ENCODE peak calls at places on chromosomes 7 and 10, in five cellular contexts. E, M, X, O and F are unnamed samples.

GRCh38 chr7:45643630-45644029 is 69.5 kb downstream of the ADCY1 start:
- DNase-seq in E (no peak), M (no peak), X (no peak), O (peak), F (no peak)

GRCh38 chr10:86535057-86535882 is 13.7 kb upstream of the WAPL start:
- DNase-seq in E (no peak), M (peak), X (peak), O (no peak), F (peak)

GRCh38 chr10:46550795-46551700 is 5.4 kb downstream of the GPRIN2 start:
- DNase-seq in E (no peak), M (peak), X (peak), O (no peak), F (no peak)

GRCh38 chr10:49163741-49164140 is 24.4 kb downstream of the TMEM273 start:
- DNase-seq in E (no peak), M (no peak), X (no peak), O (no peak), F (no peak)

GRCh38 chr7:100632951-100633717 is 8.2 kb downstream of the TFR2 start:
- DNase-seq in E (no peak), M (peak), X (no peak), O (no peak), F (no peak)

GRCh38 chr10:89062861-89063260 is 72.3 kb downstream of the FAS start:
- DNase-seq in E (no peak), M (no peak), X (no peak), O (no peak), F (no peak)

GRCh38 chr7:71871446-71871845 is 540.7 kb downstream of the CALN1 start:
- DNase-seq in E (no peak), M (no peak), X (no peak), O (no peak), F (no peak)

GRCh38 chr7:106657085-106657991 is 3.6 kb downstream of the CCDC71L start:
- DNase-seq in E (no peak), M (no peak), X (no peak), O (no peak), F (no peak)

GRCh38 chr10:89086801-89087513 is 96.4 kb downstream of the FAS start:
- DNase-seq in E (no peak), M (peak), X (peak), O (no peak), F (no peak)

GRCh38 chr10:52573347-52573746 is 199.2 kb downstream of the MBL2 start:
- DNase-seq in E (no peak), M (no peak), X (no peak), O (no peak), F (no peak)

GRCh38 chr10:15182541-15183207 is 14.2 kb upstream of the NMT2 start:
- DNase-seq in E (no peak), M (no peak), X (no peak), O (no peak), F (no peak)

GRCh38 chr7:93245525-93246432 is 13.6 kb downstream of the VPS50 start:
- DNase-seq in E (no peak), M (no peak), X (no peak), O (no peak), F (no peak)

GRCh38 chr10:35795131-35795819 is 153.2 kb upstream of the FZD8 start:
- DNase-seq in E (no peak), M (no peak), X (no peak), O (no peak), F (no peak)

GRCh38 chr10:72255977-72256729 is 17.6 kb upstream of the DDIT4 start:
- DNase-seq in E (no peak), M (no peak), X (no peak), O (no peak), F (no peak)

GRCh38 chr7:131959106-131959812 is 402.8 kb upstream of the PODXL start:
- DNase-seq in E (no peak), M (no peak), X (no peak), O (no peak), F (no peak)

GRCh38 chr7:125878990-125879389 is 949.4 kb upstream of the POT1 start:
- DNase-seq in E (no peak), M (no peak), X (no peak), O (no peak), F (no peak)

GRCh38 chr10:100745882-100746412 is 565 bp downstream of the PAX2 start:
- DNase-seq in E (no peak), M (no peak), X (no peak), O (no peak), F (no peak)

GRCh38 chr7:90594791-90595317 is 1.3 kb upstream of the CDK14 start:
- DNase-seq in E (no peak), M (no peak), X (peak), O (no peak), F (no peak)

GRCh38 chr10:97195654-97196212 is 10.0 kb upstream of the SLIT1 start:
- DNase-seq in E (no peak), M (no peak), X (no peak), O (no peak), F (no peak)

GRCh38 chr7:114082934-114083647 is 164.3 kb upstream of the PPP1R3A start:
- DNase-seq in E (no peak), M (peak), X (peak), O (no peak), F (no peak)

GRCh38 chr10:631266-631665 is 58.2 kb downstream of the DIP2C start:
- DNase-seq in E (no peak), M (no peak), X (no peak), O (no peak), F (no peak)

GRCh38 chr7:12157517-12157916 is 53.6 kb upstream of the TMEM106B start:
- DNase-seq in E (no peak), M (no peak), X (no peak), O (no peak), F (no peak)

GRCh38 chr7:133139350-133139749 is 57.5 kb upstream of the CHCHD3 start:
- DNase-seq in E (no peak), M (no peak), X (no peak), O (no peak), F (no peak)

GRCh38 chr10:13338337-13339128 is 9.6 kb downstream of the SEPHS1 start:
- DNase-seq in E (no peak), M (peak), X (no peak), O (no peak), F (no peak)

DNA sequence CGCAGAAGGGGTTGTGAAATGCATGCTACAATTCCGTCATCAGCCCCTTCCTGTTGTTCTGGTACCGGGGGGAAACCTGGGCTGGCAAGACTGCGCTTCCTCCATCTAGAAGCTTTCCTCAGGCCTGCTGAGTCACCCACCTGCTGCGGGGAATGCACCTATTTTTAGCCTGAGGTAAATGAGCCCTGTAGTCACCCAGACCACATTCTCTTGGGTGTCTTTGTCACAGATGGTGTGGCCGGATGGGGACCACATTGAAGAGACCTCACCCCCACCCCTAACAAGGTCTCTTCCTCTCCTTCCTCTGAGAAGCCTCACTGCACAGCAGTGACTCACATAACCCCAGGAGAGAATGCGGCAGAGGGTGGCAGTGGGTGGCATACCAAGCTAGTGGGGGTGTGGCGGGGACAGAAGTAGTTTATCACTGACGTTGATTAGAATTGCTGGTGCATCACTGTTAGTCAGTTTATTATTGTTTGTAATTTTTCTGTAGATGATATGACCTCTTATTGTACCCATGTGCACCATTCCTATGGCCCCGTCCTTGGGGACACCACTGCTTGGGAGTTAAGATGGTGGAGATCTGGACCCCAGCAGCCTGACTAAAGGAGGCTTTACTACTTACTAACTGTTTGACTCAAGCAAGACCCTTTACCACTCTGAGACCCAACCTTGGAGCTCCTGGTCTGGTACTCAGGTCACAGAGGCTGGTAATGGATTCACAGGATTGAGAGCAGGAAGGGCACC is 83.0 kb upstream of the DUSP5 start:
- DNase-seq in E (no peak), M (peak), X (no peak), O (peak), F (no peak)
- H3K27ac ChIP-seq in E (no peak), M (peak), X (no peak), O (peak), F (peak)

DNA sequence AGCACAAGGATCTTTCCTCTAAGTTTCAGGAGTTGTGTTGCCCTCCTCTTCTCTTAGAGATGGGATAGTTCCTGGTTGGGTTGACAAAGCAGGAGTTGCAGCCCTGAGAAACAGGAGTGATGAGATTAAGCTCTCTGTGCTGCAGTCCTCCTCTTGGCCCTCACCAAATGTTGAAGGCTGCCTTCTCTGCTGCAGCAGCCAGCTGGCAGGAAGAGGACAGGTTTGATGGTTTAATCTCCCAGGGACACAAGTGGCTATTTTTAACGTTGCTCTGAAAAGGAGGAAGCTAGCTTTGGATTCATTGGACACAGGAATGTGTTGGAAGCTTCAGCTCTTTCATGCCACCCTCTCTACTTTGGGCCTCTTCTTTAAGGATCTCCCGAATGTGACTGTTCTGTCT is 9.4 kb downstream of the STRIP2 start:
- DNase-seq in E (no peak), M (no peak), X (no peak), O (no peak), F (no peak)
- H3K27ac ChIP-seq in E (no peak), M (no peak), X (no peak), O (no peak), F (no peak)

GRCh38 chr7:139575338-139575680 is 51.8 kb downstream of the CLEC2L start:
- DNase-seq in E (no peak), M (no peak), X (no peak), O (no peak), F (no peak)
- H3K27ac ChIP-seq in E (no peak), M (no peak), X (no peak), O (no peak), F (no peak)

DNA sequence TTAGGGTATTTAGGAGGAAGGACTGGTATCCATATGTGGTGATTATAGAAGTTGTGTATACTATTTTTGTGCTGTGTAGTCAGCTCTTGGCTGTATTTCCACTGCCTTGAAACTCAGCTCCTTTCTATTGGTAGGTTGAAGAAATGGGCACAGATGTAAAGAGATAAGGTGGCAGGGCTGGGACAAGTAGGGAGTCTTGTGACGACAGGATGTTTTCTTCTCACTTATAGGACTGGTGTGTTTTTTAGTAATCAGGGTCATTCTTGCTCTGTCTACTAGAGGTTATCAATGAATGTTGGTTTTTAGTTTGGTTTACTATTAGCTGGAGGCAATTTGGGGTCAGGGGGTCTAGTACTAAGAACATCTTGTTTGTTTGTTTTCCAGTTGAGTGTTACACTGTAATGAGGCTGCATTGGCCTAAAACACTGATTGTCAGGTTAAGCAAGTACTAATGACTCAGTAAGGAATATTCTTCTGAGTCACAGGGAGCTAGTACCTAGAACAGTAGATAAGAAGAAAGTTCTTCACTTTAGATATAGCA is 11.8 kb downstream of the UBN2 start:
- DNase-seq in E (no peak), M (no peak), X (no peak), O (no peak), F (no peak)
- H3K27ac ChIP-seq in E (no peak), M (no peak), X (no peak), O (no peak), F (no peak)

DNA sequence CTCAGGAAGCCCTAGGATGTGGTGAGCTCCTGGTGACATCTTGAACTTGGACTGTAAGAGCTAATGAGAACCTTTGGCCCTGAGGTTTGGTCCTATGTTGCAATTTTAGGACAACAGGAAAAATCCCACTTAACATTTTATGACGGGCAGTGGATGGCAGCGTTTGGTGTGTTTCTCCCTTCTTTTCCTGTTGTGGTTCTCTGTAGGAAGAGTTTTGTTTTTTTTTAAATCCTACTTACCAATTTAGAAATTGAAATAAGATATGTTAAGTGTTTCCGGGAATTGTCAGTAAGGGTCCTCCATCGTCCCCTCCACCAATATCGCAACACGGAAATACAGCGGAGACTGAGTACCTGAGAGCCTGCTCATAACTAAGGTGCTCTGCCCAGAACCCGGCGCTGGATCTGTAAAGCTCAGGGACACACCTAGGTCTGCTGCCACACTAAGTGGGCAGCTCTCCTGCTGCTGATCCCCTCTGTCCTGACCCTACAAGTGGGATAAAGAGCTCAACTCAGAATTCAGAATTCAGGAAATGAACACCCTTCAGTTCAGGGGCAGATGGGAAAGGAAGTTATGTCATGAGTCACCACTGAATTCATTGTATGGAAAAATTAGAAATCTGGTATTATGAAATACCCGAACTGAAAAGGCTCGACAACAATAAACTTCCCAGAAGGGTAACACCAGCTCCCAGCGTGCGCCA is 9.2 kb upstream of the PROSER2 start:
- DNase-seq in E (no peak), M (no peak), X (no peak), O (no peak), F (no peak)
- H3K27ac ChIP-seq in E (no peak), M (no peak), X (no peak), O (no peak), F (peak)

DNA sequence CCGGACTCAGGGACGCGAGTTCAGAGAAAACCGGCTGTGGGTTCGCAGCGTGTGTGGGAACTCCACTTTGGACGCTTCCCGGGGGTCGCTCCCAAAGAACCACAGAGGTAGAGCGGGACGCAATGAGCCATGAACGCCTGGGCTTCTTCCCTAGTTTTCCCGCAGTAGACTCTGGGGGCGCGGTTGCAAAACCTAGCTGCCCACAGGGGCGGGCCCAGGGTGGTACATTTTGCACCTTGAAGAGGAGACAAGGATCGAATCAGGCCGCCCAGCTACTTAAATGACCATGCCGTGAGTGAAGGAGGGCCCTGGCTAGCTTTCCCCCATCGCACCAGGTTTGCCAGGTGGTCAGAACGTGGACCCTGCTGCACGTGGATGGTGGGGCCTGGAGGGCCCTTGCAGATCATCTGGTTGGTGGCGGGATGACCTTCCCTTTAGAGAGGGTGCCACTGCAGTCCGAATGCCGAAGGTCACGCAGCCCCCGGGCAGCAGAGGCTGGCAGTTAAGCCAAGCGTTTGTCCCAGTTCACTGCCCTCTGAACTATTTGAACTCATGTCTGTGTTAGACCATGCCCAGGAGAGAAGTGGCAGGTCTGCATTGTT is 568 bp upstream of the SHTN1 start:
- DNase-seq in E (no peak), M (peak), X (peak), O (no peak), F (peak)
- H3K27ac ChIP-seq in E (peak), M (peak), X (no peak), O (no peak), F (peak)